ENCODE peak calls at places on chromosomes 3 and 15, in four cellular contexts. B, J, N and U are unnamed samples.

GRCh38 chr3:143685483-143685882 is 162.8 kb downstream of the SLC9A9 start:
- DNase-seq in B (no peak), J (no peak), N (no peak), U (no peak)

GRCh38 chr3:71226565-71227281 is 356.8 kb downstream of the FOXP1 start:
- DNase-seq in B (peak; percentile 50), J (no peak), N (no peak), U (peak; percentile 50)

GRCh38 chr3:102087236-102087635 is 237.9 kb downstream of the NFKBIZ start:
- DNase-seq in B (no peak), J (no peak), N (no peak), U (no peak)

GRCh38 chr3:63400259-63400860 is 122.3 kb downstream of the SYNPR start:
- DNase-seq in B (no peak), J (peak; percentile 9), N (no peak), U (no peak)

GRCh38 chr3:148093758-148094157 is 603.9 kb upstream of the AGTR1 start:
- DNase-seq in B (no peak), J (no peak), N (no peak), U (no peak)

GRCh38 chr3:16550305-16550675 is 36.8 kb upstream of the RFTN1 start:
- DNase-seq in B (no peak), J (no peak), N (no peak), U (no peak)

GRCh38 chr3:148861277-148861869 is 3.7 kb upstream of the CPA3 start:
- DNase-seq in B (no peak), J (peak; percentile 54), N (peak; percentile 29), U (no peak)

GRCh38 chr15:71093089-71094024 is 21.9 kb upstream of the THSD4 start:
- DNase-seq in B (no peak), J (peak; percentile 31), N (no peak), U (no peak)

GRCh38 chr15:101062471-101063171 is 143.5 kb downstream of the LRRK1 start:
- DNase-seq in B (no peak), J (no peak), N (no peak), U (peak; percentile 24)

GRCh38 chr15:64110945-64111678 is 15.3 kb downstream of the SNX1 start:
- DNase-seq in B (no peak), J (no peak), N (no peak), U (no peak)

GRCh38 chr15:47374222-47374621 is 343.1 kb upstream of the SEMA6D start:
- DNase-seq in B (no peak), J (no peak), N (no peak), U (no peak)
- TF ChIP-seq CTCF in B (peak; percentile 27), J (peak; percentile 10), N (peak; percentile 25), U (no peak)

DNA sequence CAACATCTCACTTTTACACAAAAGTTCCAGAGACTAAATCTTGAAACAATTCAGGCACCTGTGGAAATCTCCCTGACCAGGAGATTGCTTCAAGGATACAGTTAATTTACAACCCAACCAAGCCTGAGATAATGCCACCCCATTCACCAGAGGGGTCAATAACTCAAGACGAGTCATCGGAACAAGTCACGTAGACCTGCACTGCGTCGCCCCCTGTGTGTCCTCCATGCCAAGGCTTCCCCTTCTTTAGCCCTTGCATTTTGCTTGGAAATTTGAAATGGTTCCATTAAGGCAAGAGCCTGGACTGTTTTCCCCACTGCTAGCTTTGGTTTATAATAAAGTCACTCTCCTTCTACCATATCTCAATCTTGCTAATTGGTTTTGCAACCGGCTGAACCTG is 129.0 kb upstream of the NEO1 start:
- DNase-seq in B (no peak), J (no peak), N (no peak), U (no peak)
- TF ChIP-seq CTCF in B (no peak), J (no peak), N (no peak), U (no peak)

DNA sequence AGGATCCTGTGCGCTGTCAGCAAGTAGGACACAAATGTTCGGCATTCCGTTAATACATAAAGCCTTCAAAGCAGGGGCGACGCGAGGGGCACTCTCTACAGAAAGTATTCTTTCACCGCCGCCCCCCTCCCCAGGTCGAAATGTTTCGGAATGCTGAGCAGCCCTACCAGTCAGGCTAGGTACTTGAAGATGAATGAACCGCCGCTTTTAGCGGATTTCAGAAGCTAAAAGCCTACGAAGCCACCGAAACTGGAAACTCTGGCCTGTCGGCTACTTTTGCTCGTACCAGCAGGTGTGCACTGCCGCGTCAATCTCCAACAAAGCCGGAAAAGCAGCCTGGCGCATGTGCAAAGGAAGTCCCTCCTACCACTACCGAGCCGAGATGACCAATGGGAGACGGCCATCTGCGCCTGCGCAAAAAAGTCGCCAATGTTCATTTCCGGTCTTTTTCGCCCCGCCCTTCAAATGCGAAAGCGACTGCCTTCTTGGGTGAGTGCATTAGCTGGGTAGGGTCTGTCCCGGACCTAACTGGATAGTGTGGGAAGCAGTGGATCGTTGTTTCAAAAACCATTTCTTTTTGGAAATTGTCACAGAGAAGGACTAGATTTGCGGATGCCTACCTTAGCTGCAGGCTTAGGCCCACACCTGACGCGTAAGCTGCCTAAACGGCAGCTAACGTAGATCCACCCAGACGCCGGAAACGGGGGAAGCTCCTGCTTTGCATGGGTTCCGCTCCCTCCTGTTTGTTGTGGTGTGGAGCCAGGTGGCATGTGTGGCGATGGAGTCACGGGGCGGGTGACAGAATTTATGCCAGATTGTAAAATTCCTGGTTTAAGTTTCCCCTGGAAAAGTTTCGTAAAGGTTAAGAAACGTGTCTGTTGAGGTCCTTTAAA is at the start of gene WDR5B:
- DNase-seq in B (peak; percentile 97), J (peak; percentile 99), N (peak; percentile 96), U (peak; percentile 95)
- TF ChIP-seq CTCF in B (no peak), J (no peak), N (no peak), U (no peak)

GRCh38 chr15:66404122-66404521 is 17.4 kb downstream of the MAP2K1 start:
- DNase-seq in B (no peak), J (no peak), N (no peak), U (no peak)
- TF ChIP-seq CTCF in B (no peak), J (no peak), N (no peak), U (no peak)